ENCODE peak calls at places on chromosomes 16 and 17, in seven cellular contexts. H is stimulated activated CD4-positive, alpha-beta T cell treated with anti-CD3 and anti-CD28 coated beads, Interleukin-1b, Interleukin-23, amount 100 ng/mL, for 24 hours; S is stromal cell of bone marrow; B is ELR; C is retina; A is activated CD4-positive, alpha-beta T cell treated with anti-CD3 and anti-CD28 coated beads, Interleukin-2, amount 10 ng/mL, durations not matched to agents 7 days and 5 days; X is heart right ventricle. K is an unnamed sample.

GRCh38 chr16:85416267-85417109 is 196.6 kb upstream of the GSE1 start:
- DNase-seq in H (peak), S (no peak), B (peak), C (no peak), A (peak), X (peak), K (peak)

GRCh38 chr16:89430436-89431157 is 59.8 kb downstream of the ANKRD11 start:
- DNase-seq in H (no peak), S (no peak), B (no peak), C (peak), A (no peak), X (no peak), K (no peak)

GRCh38 chr16:28204211-28204610 is 7.6 kb downstream of the XPO6 start:
- DNase-seq in H (no peak), S (no peak), B (no peak), C (no peak), A (no peak), X (no peak), K (no peak)

GRCh38 chr17:19448341-19449268 is 37.6 kb downstream of the RNF112 start:
- DNase-seq in H (no peak), S (peak), B (peak), C (no peak), A (no peak), X (no peak), K (no peak)

GRCh38 chr17:42699415-42699740 is 17.0 kb downstream of the CNTNAP1 start:
- DNase-seq in H (no peak), S (no peak), B (no peak), C (no peak), A (no peak), X (no peak), K (no peak)

GRCh38 chr16:5791011-5791410 is 693.4 kb upstream of the EEF2KMT start:
- DNase-seq in H (no peak), S (no peak), B (no peak), C (no peak), A (no peak), X (no peak), K (no peak)

GRCh38 chr17:27352481-27353460 is 58.9 kb downstream of the WSB1 start:
- DNase-seq in H (no peak), S (no peak), B (no peak), C (no peak), A (no peak), X (peak), K (no peak)

GRCh38 chr17:38982858-38983746 is 15.9 kb upstream of the FBXO47 start:
- DNase-seq in H (no peak), S (peak), B (peak), C (peak), A (peak), X (peak), K (peak)

GRCh38 chr16:56294599-56294998 is 103.3 kb downstream of the GNAO1 start:
- DNase-seq in H (no peak), S (peak), B (peak), C (no peak), A (no peak), X (no peak), K (no peak)

GRCh38 chr17:8856869-8857575 is 10.5 kb downstream of the PIK3R6 start:
- DNase-seq in H (no peak), S (no peak), B (no peak), C (no peak), A (no peak), X (no peak), K (no peak)

GRCh38 chr17:80071116-80071980 is 30.0 kb upstream of the GAA start:
- DNase-seq in H (no peak), S (peak), B (peak), C (no peak), A (no peak), X (peak), K (no peak)

GRCh38 chr17:82438401-82439193 is 12.0 kb downstream of the CYBC1 start:
- DNase-seq in H (no peak), S (no peak), B (no peak), C (no peak), A (no peak), X (no peak), K (no peak)

GRCh38 chr16:47715442-47716054 is 254.4 kb downstream of the PHKB start:
- DNase-seq in H (no peak), S (no peak), B (no peak), C (no peak), A (no peak), X (no peak), K (no peak)

GRCh38 chr17:5870231-5870953 is 199.8 kb upstream of the WSCD1 start:
- DNase-seq in H (no peak), S (no peak), B (peak), C (no peak), A (no peak), X (no peak), K (no peak)

GRCh38 chr17:62808576-62808970 is 459 bp upstream of the MARCHF10 start:
- DNase-seq in H (no peak), S (no peak), B (no peak), C (peak), A (no peak), X (no peak), K (no peak)

GRCh38 chr16:8740775-8741355 is 56.6 kb downstream of the TMEM186 start:
- DNase-seq in H (no peak), S (no peak), B (no peak), C (no peak), A (no peak), X (peak), K (no peak)

GRCh38 chr16:1701216-1701878 is 4.6 kb upstream of the MAPK8IP3 start:
- DNase-seq in H (no peak), S (no peak), B (no peak), C (no peak), A (no peak), X (no peak), K (no peak)

GRCh38 chr17:64069143-64069542 is 48.7 kb upstream of the ICAM2 start:
- DNase-seq in H (no peak), S (no peak), B (no peak), C (no peak), A (no peak), X (no peak), K (no peak)

GRCh38 chr17:82603981-82604448 is 44.2 kb downstream of the WDR45B start:
- DNase-seq in H (no peak), S (no peak), B (no peak), C (no peak), A (peak), X (peak), K (no peak)

GRCh38 chr16:84785843-84786538 is 33.8 kb upstream of the CRISPLD2 start:
- DNase-seq in H (no peak), S (no peak), B (no peak), C (no peak), A (no peak), X (peak), K (no peak)

GRCh38 chr17:13581925-13582324 is 19.8 kb downstream of the HS3ST3A1 start:
- DNase-seq in H (no peak), S (no peak), B (no peak), C (no peak), A (no peak), X (no peak), K (no peak)

GRCh38 chr17:2484876-2485275 is 26.8 kb downstream of the METTL16 start:
- DNase-seq in H (no peak), S (no peak), B (no peak), C (peak), A (no peak), X (no peak), K (no peak)

K was measured in immature natural killer cell.